ENCODE peak calls at places on chromosomes 7 and 10, in seven cellular contexts. One of them, this sample, is unnamed.

GRCh38 chr7:98879198-98879988 is 1.1 kb downstream of the TRRAP start:
- DNase-seq in CD4-positive, alpha-beta T cell: peak
- DNase-seq in psoas muscle: no peak
- DNase-seq in sigmoid colon: no peak
- DNase-seq in HL-60: peak
- DNase-seq in right atrium auricular region: peak
- DNase-seq in fibroblast of lung: no peak
- DNase-seq in this sample: peak

GRCh38 chr7:82419200-82419599 is 24.4 kb downstream of the CACNA2D1 start:
- DNase-seq in sigmoid colon: no peak
- DNase-seq in fibroblast of lung: no peak
- DNase-seq in CD4-positive, alpha-beta T cell: no peak
- DNase-seq in right atrium auricular region: no peak
- DNase-seq in psoas muscle: no peak
- DNase-seq in HL-60: no peak
- DNase-seq in this sample: peak

GRCh38 chr7:94761451-94761850 is 105.5 kb upstream of the SGCE start:
- DNase-seq in right atrium auricular region: no peak
- DNase-seq in CD4-positive, alpha-beta T cell: no peak
- DNase-seq in sigmoid colon: no peak
- DNase-seq in HL-60: no peak
- DNase-seq in psoas muscle: no peak
- DNase-seq in fibroblast of lung: no peak
- DNase-seq in this sample: no peak

GRCh38 chr7:77537595-77538185 is 595 bp downstream of the PTPN12 start:
- DNase-seq in right atrium auricular region: peak
- DNase-seq in HL-60: no peak
- DNase-seq in fibroblast of lung: peak
- DNase-seq in CD4-positive, alpha-beta T cell: peak
- DNase-seq in sigmoid colon: peak
- DNase-seq in psoas muscle: peak
- DNase-seq in this sample: peak

GRCh38 chr7:123367508-123368122 is 166.8 kb downstream of the IQUB start:
- DNase-seq in right atrium auricular region: no peak
- DNase-seq in sigmoid colon: no peak
- DNase-seq in CD4-positive, alpha-beta T cell: no peak
- DNase-seq in psoas muscle: no peak
- DNase-seq in HL-60: no peak
- DNase-seq in fibroblast of lung: peak
- DNase-seq in this sample: no peak

GRCh38 chr7:7405461-7405860 is 130.2 kb downstream of the COL28A1 start:
- DNase-seq in HL-60: no peak
- DNase-seq in CD4-positive, alpha-beta T cell: no peak
- DNase-seq in fibroblast of lung: no peak
- DNase-seq in psoas muscle: no peak
- DNase-seq in sigmoid colon: no peak
- DNase-seq in right atrium auricular region: no peak
- DNase-seq in this sample: no peak

GRCh38 chr10:96440257-96441125 is 73.2 kb downstream of the TLL2 start:
- DNase-seq in CD4-positive, alpha-beta T cell: no peak
- DNase-seq in psoas muscle: no peak
- DNase-seq in sigmoid colon: no peak
- DNase-seq in right atrium auricular region: no peak
- DNase-seq in HL-60: no peak
- DNase-seq in fibroblast of lung: no peak
- DNase-seq in this sample: peak

GRCh38 chr10:71584902-71585578 is 134.5 kb downstream of the C10orf105 start:
- DNase-seq in HL-60: no peak
- DNase-seq in psoas muscle: no peak
- DNase-seq in fibroblast of lung: no peak
- DNase-seq in right atrium auricular region: no peak
- DNase-seq in CD4-positive, alpha-beta T cell: no peak
- DNase-seq in sigmoid colon: no peak
- DNase-seq in this sample: no peak

GRCh38 chr10:130757271-130757670 is 554.2 kb downstream of the TCERG1L start:
- DNase-seq in HL-60: no peak
- DNase-seq in fibroblast of lung: no peak
- DNase-seq in right atrium auricular region: no peak
- DNase-seq in sigmoid colon: peak
- DNase-seq in psoas muscle: peak
- DNase-seq in CD4-positive, alpha-beta T cell: no peak
- DNase-seq in this sample: no peak

DNA sequence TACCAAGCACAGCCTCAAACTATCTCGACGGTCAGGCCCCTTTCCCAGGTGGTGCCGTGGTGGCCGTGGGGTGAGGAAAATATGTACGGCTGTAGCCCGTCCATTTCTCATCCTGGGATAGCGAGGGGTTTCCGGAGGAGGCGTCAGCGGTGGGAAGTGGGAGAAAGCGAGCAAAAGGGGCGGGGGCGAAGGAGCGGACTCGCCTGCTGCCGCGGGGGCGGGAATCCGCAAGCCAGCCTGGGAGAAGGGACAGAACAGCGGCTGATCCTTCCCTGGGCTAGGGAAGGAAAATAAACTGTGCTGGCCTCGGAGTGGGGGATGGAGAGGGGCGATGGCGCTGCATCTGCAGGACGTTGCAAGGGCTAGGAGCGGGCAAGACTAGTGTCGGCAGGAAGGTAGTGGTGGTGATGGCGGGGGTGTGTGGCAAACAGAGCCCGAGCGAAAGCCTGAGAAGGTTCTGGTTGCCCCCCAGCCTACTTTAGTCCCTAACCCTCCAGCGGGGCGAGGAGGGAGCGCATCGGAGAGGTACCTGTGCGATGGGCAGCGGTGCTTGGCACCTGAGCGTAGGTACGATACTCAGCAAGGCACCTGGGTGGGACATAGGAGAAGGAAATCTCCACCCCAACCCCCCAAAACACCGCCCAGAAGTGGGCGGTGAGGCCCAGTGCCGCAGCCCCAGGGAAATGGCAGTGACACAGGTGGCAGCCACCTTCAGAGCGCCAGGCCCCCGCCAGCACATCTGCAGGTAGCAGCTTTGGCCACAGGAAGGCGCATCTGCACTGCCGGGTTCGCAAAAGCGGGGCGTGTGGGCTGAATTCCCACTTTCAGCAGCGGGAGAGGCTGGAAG is 49.9 kb upstream of the STEAP1B start:
- DNase-seq in sigmoid colon: peak
- DNase-seq in fibroblast of lung: no peak
- DNase-seq in HL-60: no peak
- DNase-seq in right atrium auricular region: no peak
- DNase-seq in CD4-positive, alpha-beta T cell: no peak
- DNase-seq in psoas muscle: no peak
- DNase-seq in this sample: no peak
- TF ChIP-seq CTCF in sigmoid colon: peak
- TF ChIP-seq CTCF in fibroblast of lung: peak
- TF ChIP-seq CTCF in HL-60: peak
- TF ChIP-seq CTCF in right atrium auricular region: no peak
- TF ChIP-seq CTCF in CD4-positive, alpha-beta T cell: no peak
- TF ChIP-seq CTCF in psoas muscle: no peak
- TF ChIP-seq CTCF in this sample: no peak

GRCh38 chr7:107813524-107813923 is 10.5 kb upstream of the SLC26A3 start:
- DNase-seq in sigmoid colon: no peak
- DNase-seq in right atrium auricular region: no peak
- DNase-seq in CD4-positive, alpha-beta T cell: no peak
- DNase-seq in HL-60: no peak
- DNase-seq in fibroblast of lung: no peak
- DNase-seq in psoas muscle: no peak
- DNase-seq in this sample: no peak

GRCh38 chr7:107811934-107812333 is 8.9 kb upstream of the SLC26A3 start:
- DNase-seq in fibroblast of lung: no peak
- DNase-seq in HL-60: no peak
- DNase-seq in right atrium auricular region: no peak
- DNase-seq in psoas muscle: no peak
- DNase-seq in sigmoid colon: peak
- DNase-seq in CD4-positive, alpha-beta T cell: no peak
- DNase-seq in this sample: no peak

GRCh38 chr7:107809179-107809578 is 6.2 kb upstream of the SLC26A3 start:
- DNase-seq in sigmoid colon: no peak
- DNase-seq in fibroblast of lung: no peak
- DNase-seq in psoas muscle: no peak
- DNase-seq in right atrium auricular region: no peak
- DNase-seq in CD4-positive, alpha-beta T cell: no peak
- DNase-seq in HL-60: no peak
- DNase-seq in this sample: no peak

GRCh38 chr7:107815254-107815882 is 12.3 kb upstream of the SLC26A3 start:
- DNase-seq in fibroblast of lung: no peak
- DNase-seq in right atrium auricular region: no peak
- DNase-seq in HL-60: no peak
- DNase-seq in psoas muscle: no peak
- DNase-seq in sigmoid colon: no peak
- DNase-seq in CD4-positive, alpha-beta T cell: no peak
- DNase-seq in this sample: no peak

GRCh38 chr7:107810626-107811025 is 7.6 kb upstream of the SLC26A3 start:
- DNase-seq in CD4-positive, alpha-beta T cell: no peak
- DNase-seq in fibroblast of lung: no peak
- DNase-seq in sigmoid colon: no peak
- DNase-seq in psoas muscle: no peak
- DNase-seq in right atrium auricular region: no peak
- DNase-seq in HL-60: no peak
- DNase-seq in this sample: no peak
- H3K27ac ChIP-seq in CD4-positive, alpha-beta T cell: no peak
- H3K27ac ChIP-seq in fibroblast of lung: no peak
- H3K27ac ChIP-seq in sigmoid colon: peak
- H3K27ac ChIP-seq in psoas muscle: no peak
- H3K27ac ChIP-seq in right atrium auricular region: no peak
- H3K27ac ChIP-seq in HL-60: no peak
- H3K27ac ChIP-seq in this sample: no peak

GRCh38 chr7:156777364-156778069 is 115.5 kb downstream of the LMBR1 start:
- DNase-seq in HL-60: no peak
- DNase-seq in right atrium auricular region: no peak
- DNase-seq in psoas muscle: no peak
- DNase-seq in fibroblast of lung: no peak
- DNase-seq in sigmoid colon: no peak
- DNase-seq in CD4-positive, alpha-beta T cell: no peak
- DNase-seq in this sample: no peak
- TF ChIP-seq CTCF in HL-60: no peak
- TF ChIP-seq CTCF in right atrium auricular region: no peak
- TF ChIP-seq CTCF in psoas muscle: no peak
- TF ChIP-seq CTCF in fibroblast of lung: no peak
- TF ChIP-seq CTCF in sigmoid colon: no peak
- TF ChIP-seq CTCF in CD4-positive, alpha-beta T cell: no peak
- TF ChIP-seq CTCF in this sample: no peak

DNA sequence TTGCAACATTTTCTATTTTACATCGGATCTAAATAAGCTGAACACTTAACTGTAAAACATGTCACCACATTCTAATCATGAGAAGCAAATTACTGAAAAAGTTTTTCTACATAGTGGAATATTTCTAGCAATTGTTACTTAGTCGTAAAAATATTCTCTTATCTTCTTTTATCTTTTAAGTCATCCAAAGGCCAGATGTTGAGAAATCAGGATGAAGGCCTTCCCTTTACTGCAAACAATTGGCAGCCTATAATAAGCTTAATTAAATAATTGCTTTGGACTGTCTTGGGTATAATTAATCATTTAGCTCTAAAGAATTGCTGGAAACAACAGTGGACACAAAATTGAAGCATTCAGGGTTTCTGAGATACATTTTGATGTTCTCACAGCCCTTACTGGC is 226.5 kb downstream of the FANK1 start:
- DNase-seq in sigmoid colon: no peak
- DNase-seq in HL-60: no peak
- DNase-seq in right atrium auricular region: no peak
- DNase-seq in psoas muscle: no peak
- DNase-seq in fibroblast of lung: no peak
- DNase-seq in CD4-positive, alpha-beta T cell: no peak
- DNase-seq in this sample: no peak
- H3K27ac ChIP-seq in sigmoid colon: no peak
- H3K27ac ChIP-seq in HL-60: no peak
- H3K27ac ChIP-seq in right atrium auricular region: no peak
- H3K27ac ChIP-seq in psoas muscle: no peak
- H3K27ac ChIP-seq in fibroblast of lung: no peak
- H3K27ac ChIP-seq in CD4-positive, alpha-beta T cell: no peak
- H3K27ac ChIP-seq in this sample: no peak

GRCh38 chr7:151864081-151864480 is 12.8 kb downstream of the PRKAG2 start:
- DNase-seq in HL-60: no peak
- DNase-seq in fibroblast of lung: no peak
- DNase-seq in psoas muscle: no peak
- DNase-seq in right atrium auricular region: no peak
- DNase-seq in CD4-positive, alpha-beta T cell: no peak
- DNase-seq in sigmoid colon: no peak
- DNase-seq in this sample: no peak

GRCh38 chr7:151862606-151863381 is 14.1 kb downstream of the PRKAG2 start:
- DNase-seq in psoas muscle: no peak
- DNase-seq in fibroblast of lung: no peak
- DNase-seq in right atrium auricular region: no peak
- DNase-seq in sigmoid colon: no peak
- DNase-seq in HL-60: no peak
- DNase-seq in CD4-positive, alpha-beta T cell: no peak
- DNase-seq in this sample: no peak

GRCh38 chr7:151865070-151865670 is 11.7 kb downstream of the PRKAG2 start:
- DNase-seq in sigmoid colon: no peak
- DNase-seq in CD4-positive, alpha-beta T cell: no peak
- DNase-seq in right atrium auricular region: no peak
- DNase-seq in psoas muscle: no peak
- DNase-seq in fibroblast of lung: no peak
- DNase-seq in HL-60: no peak
- DNase-seq in this sample: no peak

GRCh38 chr7:151864561-151864960 is 12.4 kb downstream of the PRKAG2 start:
- DNase-seq in sigmoid colon: no peak
- DNase-seq in HL-60: no peak
- DNase-seq in psoas muscle: no peak
- DNase-seq in CD4-positive, alpha-beta T cell: no peak
- DNase-seq in fibroblast of lung: no peak
- DNase-seq in right atrium auricular region: no peak
- DNase-seq in this sample: no peak

GRCh38 chr7:151863386-151864079 is 13.4 kb downstream of the PRKAG2 start:
- DNase-seq in sigmoid colon: no peak
- DNase-seq in CD4-positive, alpha-beta T cell: no peak
- DNase-seq in HL-60: no peak
- DNase-seq in fibroblast of lung: no peak
- DNase-seq in psoas muscle: no peak
- DNase-seq in right atrium auricular region: no peak
- DNase-seq in this sample: no peak
- TF ChIP-seq CTCF in sigmoid colon: no peak
- TF ChIP-seq CTCF in CD4-positive, alpha-beta T cell: no peak
- TF ChIP-seq CTCF in HL-60: no peak
- TF ChIP-seq CTCF in fibroblast of lung: no peak
- TF ChIP-seq CTCF in psoas muscle: no peak
- TF ChIP-seq CTCF in right atrium auricular region: no peak
- TF ChIP-seq CTCF in this sample: no peak

DNA sequence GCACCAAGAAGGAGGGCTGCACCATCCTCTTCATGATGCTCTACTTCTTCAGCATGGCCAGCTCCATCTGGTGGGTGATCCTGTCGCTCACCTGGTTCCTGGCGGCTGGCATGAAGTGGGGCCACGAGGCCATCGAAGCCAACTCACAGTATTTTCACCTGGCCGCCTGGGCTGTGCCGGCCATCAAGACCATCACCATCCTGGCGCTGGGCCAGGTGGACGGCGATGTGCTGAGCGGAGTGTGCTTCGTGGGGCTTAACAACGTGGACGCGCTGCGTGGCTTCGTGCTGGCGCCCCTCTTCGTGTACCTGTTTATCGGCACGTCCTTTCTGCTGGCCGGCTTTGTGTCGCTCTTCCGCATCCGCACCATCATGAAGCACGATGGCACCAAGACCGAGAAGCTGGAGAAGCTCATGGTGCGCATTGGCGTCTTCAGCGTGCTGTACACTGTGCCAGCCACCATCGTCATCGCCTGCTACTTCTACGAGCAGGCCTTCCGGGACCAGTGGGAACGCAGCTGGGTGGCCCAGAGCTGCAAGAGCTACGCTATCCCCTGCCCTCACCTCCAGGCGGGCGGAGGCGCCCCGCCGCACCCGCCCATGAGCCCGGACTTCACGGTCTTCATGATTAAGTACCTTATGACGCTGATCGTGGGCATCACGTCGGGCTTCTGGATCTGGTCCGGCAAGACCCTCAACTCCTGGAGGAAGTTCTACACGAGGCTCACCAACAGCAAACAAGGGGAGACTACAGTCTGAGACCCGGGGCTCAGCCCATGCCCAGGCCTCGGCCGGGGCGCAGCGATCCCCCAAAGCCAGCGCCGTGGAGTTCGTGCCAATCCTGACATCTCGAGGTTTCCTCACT is 2.1 kb downstream of the FZD1 start:
- DNase-seq in right atrium auricular region: no peak
- DNase-seq in psoas muscle: peak
- DNase-seq in HL-60: no peak
- DNase-seq in fibroblast of lung: peak
- DNase-seq in sigmoid colon: peak
- DNase-seq in CD4-positive, alpha-beta T cell: no peak
- DNase-seq in this sample: peak
- H3K27ac ChIP-seq in right atrium auricular region: peak
- H3K27ac ChIP-seq in psoas muscle: no peak
- H3K27ac ChIP-seq in HL-60: no peak
- H3K27ac ChIP-seq in fibroblast of lung: peak
- H3K27ac ChIP-seq in sigmoid colon: peak
- H3K27ac ChIP-seq in CD4-positive, alpha-beta T cell: no peak
- H3K27ac ChIP-seq in this sample: no peak

This sample was measured in heart right ventricle.